ENCODE peak calls at places on chromosomes 2 and 18, in six cellular contexts. U, S, P, G, I and Y are unnamed samples.

GRCh38 chr2:233059797-233060499 is at the start of gene INPP5D:
- DNase-seq in P (no peak), I (no peak), G (peak), U (peak), S (no peak), Y (no peak)

GRCh38 chr2:45777996-45778719 is 126.7 kb downstream of the PRKCE start:
- DNase-seq in G (no peak), P (no peak), I (no peak), U (no peak), S (no peak), Y (no peak)

GRCh38 chr18:36212301-36212977 is 25.1 kb downstream of the MOCOS start:
- DNase-seq in P (no peak), U (no peak), S (no peak), G (no peak), I (peak), Y (no peak)

GRCh38 chr2:47483191-47483590 is 80.2 kb downstream of the MSH2 start:
- DNase-seq in G (no peak), U (no peak), S (no peak), P (no peak), I (no peak), Y (no peak)

GRCh38 chr2:171327043-171327496 is 106.7 kb downstream of the METTL8 start:
- DNase-seq in I (no peak), U (no peak), G (peak), S (no peak), P (no peak), Y (no peak)

GRCh38 chr2:234178309-234179030 is 128.0 kb downstream of the SPP2 start:
- DNase-seq in S (no peak), I (no peak), G (peak), U (no peak), P (peak), Y (no peak)

GRCh38 chr2:232571026-232571474 is 20.6 kb downstream of the EIF4E2 start:
- DNase-seq in P (no peak), S (no peak), G (no peak), I (no peak), U (no peak), Y (no peak)

GRCh38 chr2:127191331-127192219 is 28.5 kb downstream of the CYP27C1 start:
- DNase-seq in I (no peak), G (no peak), U (no peak), S (no peak), P (no peak), Y (no peak)

GRCh38 chr2:18924905-18925691 is 335.7 kb upstream of the NT5C1B start:
- DNase-seq in P (no peak), S (no peak), I (no peak), U (no peak), G (no peak), Y (no peak)

GRCh38 chr2:68190991-68191731 is 33.5 kb downstream of the PNO1 start:
- DNase-seq in U (peak), I (no peak), S (no peak), P (peak), G (peak), Y (no peak)

GRCh38 chr2:13195270-13195669 is 478.5 kb downstream of the TRIB2 start:
- DNase-seq in U (no peak), G (no peak), P (no peak), S (no peak), I (no peak), Y (no peak)

GRCh38 chr2:13193900-13194299 is 477.2 kb downstream of the TRIB2 start:
- DNase-seq in U (peak), I (no peak), P (peak), S (no peak), G (no peak), Y (no peak)

DNA sequence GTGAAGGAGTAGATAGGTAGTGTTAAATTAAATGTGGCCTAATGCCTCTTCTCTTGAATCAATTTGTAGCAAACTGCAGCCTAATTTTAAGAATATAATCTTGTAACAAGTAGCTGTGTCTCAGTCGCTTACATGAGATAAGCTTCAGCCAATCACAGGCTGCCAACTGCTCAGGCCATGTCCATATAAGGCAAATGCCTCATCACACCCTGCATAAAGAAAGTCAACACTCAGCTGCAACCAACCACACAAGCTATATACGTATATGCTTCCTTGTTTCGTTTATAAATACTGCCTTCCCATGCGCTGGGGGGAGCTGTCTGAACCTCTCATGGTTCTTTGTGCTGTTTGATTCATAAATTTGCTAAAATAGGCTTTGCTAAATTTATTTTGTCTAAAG is 476.3 kb downstream of the TRIB2 start:
- DNase-seq in U (no peak), G (no peak), S (no peak), I (no peak), P (peak), Y (no peak)
- TF ChIP-seq JUN in U (no peak), G (no peak), S (no peak), I (no peak), P (no peak), Y (no peak)

GRCh38 chr18:10839401-10839800 is 310.0 kb downstream of the PIEZO2 start:
- DNase-seq in S (no peak), I (no peak), G (no peak), P (no peak), U (no peak), Y (no peak)

GRCh38 chr18:10841203-10841602 is 308.2 kb downstream of the PIEZO2 start:
- DNase-seq in U (no peak), P (no peak), S (no peak), I (no peak), G (no peak), Y (no peak)

GRCh38 chr18:10838594-10838993 is 310.8 kb downstream of the PIEZO2 start:
- DNase-seq in I (no peak), P (no peak), G (no peak), U (no peak), S (no peak), Y (no peak)

GRCh38 chr18:10842821-10843220 is 306.5 kb downstream of the PIEZO2 start:
- DNase-seq in S (no peak), P (no peak), G (no peak), U (no peak), I (no peak), Y (no peak)

GRCh38 chr18:10840768-10841167 is 308.6 kb downstream of the PIEZO2 start:
- DNase-seq in I (no peak), G (no peak), U (no peak), S (no peak), P (no peak), Y (no peak)
- TF ChIP-seq JUN in I (no peak), G (no peak), U (no peak), S (no peak), P (no peak), Y (no peak)

DNA sequence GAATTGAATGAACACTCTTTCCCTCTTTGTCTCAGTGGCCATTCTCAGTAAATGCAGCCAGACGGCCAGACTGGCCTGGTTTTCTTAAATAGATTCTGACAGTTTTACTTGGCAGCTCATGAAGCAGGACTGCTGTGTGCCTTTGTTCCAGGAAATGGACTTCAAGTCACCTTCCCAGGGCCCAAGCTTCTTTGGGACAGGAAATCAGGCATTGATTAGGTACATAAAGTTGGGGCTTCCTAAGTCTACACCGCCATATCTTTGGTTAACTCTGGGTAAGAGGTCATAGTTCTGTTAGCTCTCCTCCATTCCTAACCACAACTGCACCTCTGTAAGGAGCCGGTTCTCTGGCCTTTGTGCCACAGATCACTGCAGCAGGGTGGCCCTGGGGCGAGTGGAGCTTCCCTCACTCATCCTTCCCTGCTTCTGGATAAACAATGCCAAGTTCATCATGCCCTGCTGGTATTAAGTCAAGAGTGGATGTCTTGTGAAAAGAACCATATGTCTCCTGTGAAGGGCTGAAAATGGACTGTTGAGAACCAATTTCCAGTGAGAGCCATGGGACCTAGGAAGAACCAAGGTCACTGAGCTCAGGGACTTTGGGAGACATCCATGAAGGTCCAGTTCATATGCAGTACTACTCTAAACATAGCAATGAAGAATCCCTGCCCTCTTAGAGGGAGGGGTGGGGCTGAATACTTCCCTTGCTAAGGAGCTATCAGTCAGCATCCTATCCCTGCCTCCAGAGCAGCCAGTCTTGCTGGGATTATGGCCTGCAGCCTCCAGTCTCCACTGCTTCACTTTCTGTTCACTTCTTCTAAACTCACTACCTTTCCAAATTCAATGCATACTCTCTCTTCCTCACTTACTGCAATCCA is 122.6 kb upstream of the XPO1 start:
- DNase-seq in S (no peak), P (no peak), U (peak), I (no peak), G (no peak), Y (no peak)
- TF ChIP-seq JUN in S (no peak), P (no peak), U (no peak), I (no peak), G (no peak), Y (no peak)

DNA sequence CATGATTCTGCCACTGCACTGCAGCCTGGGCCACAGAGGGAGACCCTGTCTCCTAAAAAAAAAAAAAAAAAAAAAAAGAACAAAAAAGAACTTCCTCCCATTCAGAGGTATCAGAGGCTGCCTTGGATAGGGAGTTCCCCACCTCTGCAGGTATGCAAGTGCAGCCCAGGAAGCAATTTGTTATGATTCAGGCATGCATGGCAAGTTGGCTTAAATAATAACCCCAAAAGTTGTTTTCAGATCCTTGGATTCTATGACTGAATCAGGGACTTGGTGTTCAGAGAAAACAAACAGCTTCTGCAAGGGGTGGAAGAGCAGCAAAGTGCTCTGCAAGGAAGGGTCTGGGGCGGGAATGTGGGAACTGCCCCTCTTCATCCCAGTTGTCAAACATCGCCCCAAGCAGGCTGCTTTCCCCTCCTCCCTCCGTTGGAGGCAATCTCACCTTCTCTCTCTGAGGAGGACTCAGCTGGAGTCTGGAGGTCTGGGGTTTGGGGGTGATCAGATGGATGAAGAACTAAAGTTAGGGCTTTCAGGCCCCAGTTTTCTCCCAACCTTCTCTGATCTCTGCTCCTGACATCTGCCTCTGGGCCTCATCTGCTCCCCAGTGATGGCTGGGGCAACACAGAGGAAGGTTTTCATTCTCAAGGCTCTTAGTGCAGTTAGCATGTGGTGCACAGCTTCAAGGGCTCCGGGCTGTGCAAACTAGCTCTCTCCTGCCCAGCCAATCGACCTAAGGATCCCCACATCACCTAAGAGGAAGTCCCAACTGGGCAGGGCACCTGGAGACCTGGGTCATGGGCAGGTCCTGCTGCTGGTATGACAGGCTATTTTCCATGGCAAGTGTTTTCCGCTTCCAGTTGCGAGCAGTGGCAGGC is 3.5 kb upstream of the GDF7 start:
- DNase-seq in G (no peak), U (no peak), I (no peak), P (no peak), S (no peak), Y (no peak)
- TF ChIP-seq JUN in G (no peak), U (no peak), I (no peak), P (no peak), S (no peak), Y (no peak)

GRCh38 chr18:74715306-74715705 is 117.6 kb downstream of the ZNF407 start:
- DNase-seq in G (no peak), P (no peak), S (no peak), U (no peak), I (no peak), Y (no peak)

GRCh38 chr18:74709451-74709850 is 111.8 kb downstream of the ZNF407 start:
- DNase-seq in U (no peak), I (no peak), G (no peak), P (no peak), S (no peak), Y (no peak)

GRCh38 chr18:74715865-74716712 is 118.4 kb downstream of the ZNF407 start:
- DNase-seq in P (no peak), U (peak), I (no peak), G (no peak), S (no peak), Y (no peak)

GRCh38 chr18:74718312-74718711 is 120.6 kb downstream of the ZNF407 start:
- DNase-seq in P (no peak), U (peak), S (no peak), G (no peak), I (no peak), Y (peak)

GRCh38 chr18:74714796-74715195 is 117.1 kb downstream of the ZNF407 start:
- DNase-seq in S (no peak), I (no peak), G (no peak), U (no peak), P (no peak), Y (no peak)
- TF ChIP-seq JUN in S (no peak), I (no peak), G (no peak), U (no peak), P (no peak), Y (no peak)